ENCODE peak calls at places on chromosome 10, in nine cellular contexts. T is activated B cell treated with CpG ODN at 0.5 μM for 24 hours; F is OCI-LY7; L is CD4-positive, alpha-beta T cell; J is epithelial cell of esophagus; H is dorsolateral prefrontal cortex; D is astrocyte of the spinal cord; Z is retinal pigment epithelial cell; A is BE2C. W is an unnamed sample.

GRCh38 chr10:49585387-49585786 is 24.7 kb upstream of the SLC18A3 start:
- DNase-seq in T (no peak), F (no peak), L (no peak), J (peak), H (no peak), D (no peak), Z (no peak), A (no peak), W (no peak)

GRCh38 chr10:8350250-8350967 is 295.9 kb downstream of the GATA3 start:
- DNase-seq in T (no peak), F (no peak), L (no peak), J (peak), H (no peak), D (no peak), Z (no peak), A (no peak), W (no peak)

GRCh38 chr10:86122646-86123045 is 243.9 kb downstream of the GRID1 start:
- DNase-seq in T (no peak), F (no peak), L (no peak), J (no peak), H (no peak), D (no peak), Z (no peak), A (no peak), W (no peak)

GRCh38 chr10:3563298-3563697 is 221.7 kb downstream of the KLF6 start:
- DNase-seq in T (no peak), F (no peak), L (no peak), J (no peak), H (no peak), D (no peak), Z (no peak), A (no peak), W (no peak)

GRCh38 chr10:78829570-78829969 is 239.2 kb upstream of the ZMIZ1 start:
- DNase-seq in T (no peak), F (no peak), L (no peak), J (peak), H (no peak), D (peak), Z (no peak), A (no peak), W (no peak)

GRCh38 chr10:96846395-96846794 is 14.3 kb downstream of the LCOR start:
- DNase-seq in T (no peak), F (no peak), L (no peak), J (peak), H (no peak), D (no peak), Z (no peak), A (no peak), W (no peak)

GRCh38 chr10:128026620-128027281 is 99.5 kb downstream of the MKI67 start:
- DNase-seq in T (no peak), F (no peak), L (no peak), J (no peak), H (no peak), D (no peak), Z (no peak), A (no peak), W (no peak)

GRCh38 chr10:22345301-22346086 is at the start of gene SPAG6:
- DNase-seq in T (peak), F (no peak), L (no peak), J (no peak), H (peak), D (no peak), Z (no peak), A (peak), W (peak)

GRCh38 chr10:6786579-6787031 is 206.5 kb upstream of the PRKCQ start:
- DNase-seq in T (no peak), F (no peak), L (no peak), J (peak), H (peak), D (peak), Z (peak), A (no peak), W (no peak)

GRCh38 chr10:132961-133898 is 2.0 kb upstream of the ZMYND11 start:
- DNase-seq in T (no peak), F (no peak), L (no peak), J (peak), H (no peak), D (peak), Z (no peak), A (no peak), W (no peak)

GRCh38 chr10:102546606-102547310 is 43.0 kb downstream of the SUFU start:
- DNase-seq in T (no peak), F (no peak), L (no peak), J (no peak), H (no peak), D (peak), Z (no peak), A (no peak), W (no peak)

GRCh38 chr10:3825244-3825643 is 40.2 kb upstream of the KLF6 start:
- DNase-seq in T (no peak), F (no peak), L (no peak), J (peak), H (no peak), D (peak), Z (peak), A (no peak), W (no peak)

GRCh38 chr10:52609601-52610240 is 162.9 kb downstream of the MBL2 start:
- DNase-seq in T (no peak), F (no peak), L (no peak), J (no peak), H (no peak), D (no peak), Z (no peak), A (no peak), W (no peak)

GRCh38 chr10:60611291-60611747 is 167.0 kb upstream of the CDK1 start:
- DNase-seq in T (no peak), F (no peak), L (no peak), J (peak), H (no peak), D (peak), Z (peak), A (no peak), W (no peak)

GRCh38 chr10:118823256-118823907 is 68.6 kb upstream of the CACUL1 start:
- DNase-seq in T (no peak), F (no peak), L (no peak), J (no peak), H (no peak), D (no peak), Z (no peak), A (no peak), W (no peak)

GRCh38 chr10:111522551-111522950 is 445.7 kb downstream of the ADRA2A start:
- DNase-seq in T (no peak), F (no peak), L (no peak), J (no peak), H (no peak), D (no peak), Z (no peak), A (no peak), W (no peak)

GRCh38 chr10:88194041-88194887 is 330.8 kb downstream of the PTEN start:
- DNase-seq in T (no peak), F (no peak), L (peak), J (peak), H (no peak), D (no peak), Z (no peak), A (no peak), W (no peak)

GRCh38 chr10:130064783-130065182 is 45.8 kb downstream of the C10orf143 start:
- DNase-seq in T (no peak), F (no peak), L (no peak), J (no peak), H (no peak), D (no peak), Z (no peak), A (no peak), W (no peak)

GRCh38 chr10:131260452-131261211 is 50.9 kb downstream of the TCERG1L start:
- DNase-seq in T (no peak), F (no peak), L (no peak), J (no peak), H (no peak), D (no peak), Z (no peak), A (no peak), W (no peak)

GRCh38 chr10:110269641-110270318 is 34.9 kb downstream of the SMNDC1 start:
- DNase-seq in T (no peak), F (no peak), L (no peak), J (no peak), H (no peak), D (peak), Z (no peak), A (no peak), W (no peak)

GRCh38 chr10:3978174-3978573 is 193.2 kb upstream of the KLF6 start:
- DNase-seq in T (no peak), F (no peak), L (no peak), J (peak), H (no peak), D (peak), Z (no peak), A (no peak), W (no peak)

GRCh38 chr10:102850025-102850518 is 4.0 kb upstream of the BORCS7 start:
- DNase-seq in T (no peak), F (no peak), L (no peak), J (peak), H (no peak), D (no peak), Z (no peak), A (no peak), W (no peak)

GRCh38 chr10:7874864-7875263 is 56.6 kb downstream of the TAF3 start:
- DNase-seq in T (no peak), F (no peak), L (no peak), J (no peak), H (no peak), D (no peak), Z (no peak), A (no peak), W (no peak)

GRCh38 chr10:97174276-97174775 is 11.4 kb downstream of the SLIT1 start:
- DNase-seq in T (no peak), F (no peak), L (no peak), J (no peak), H (no peak), D (no peak), Z (no peak), A (no peak), W (no peak)

GRCh38 chr10:73848821-73849489 is 25.4 kb downstream of the CAMK2G start:
- DNase-seq in T (peak), F (peak), L (peak), J (peak), H (peak), D (peak), Z (no peak), A (peak), W (peak)

GRCh38 chr10:79237801-79238520 is 109.3 kb upstream of the PPIF start:
- DNase-seq in T (no peak), F (no peak), L (no peak), J (peak), H (no peak), D (no peak), Z (no peak), A (no peak), W (no peak)

GRCh38 chr10:86979977-86980448 is 11.7 kb downstream of the ADIRF start:
- DNase-seq in T (no peak), F (no peak), L (no peak), J (no peak), H (no peak), D (no peak), Z (no peak), A (no peak), W (no peak)

GRCh38 chr10:29420744-29421143 is 131.9 kb downstream of the LYZL1 start:
- DNase-seq in T (no peak), F (no peak), L (no peak), J (no peak), H (no peak), D (no peak), Z (no peak), A (no peak), W (no peak)

GRCh38 chr10:101001225-101002035 is 1.8 kb downstream of the LZTS2 start:
- DNase-seq in T (no peak), F (no peak), L (no peak), J (peak), H (peak), D (peak), Z (peak), A (peak), W (no peak)

GRCh38 chr10:48608279-48608681 is 3.4 kb upstream of the ARHGAP22 start:
- DNase-seq in T (no peak), F (peak), L (no peak), J (peak), H (no peak), D (no peak), Z (no peak), A (peak), W (peak)

GRCh38 chr10:26733750-26734568 is 36.5 kb downstream of the PDSS1 start:
- DNase-seq in T (no peak), F (no peak), L (no peak), J (peak), H (no peak), D (no peak), Z (no peak), A (no peak), W (no peak)

GRCh38 chr10:90288403-90288933 is 569.4 kb downstream of the HTR7 start:
- DNase-seq in T (no peak), F (no peak), L (no peak), J (peak), H (no peak), D (peak), Z (no peak), A (no peak), W (no peak)

GRCh38 chr10:6494934-6495592 is 85.0 kb downstream of the PRKCQ start:
- DNase-seq in T (no peak), F (no peak), L (no peak), J (no peak), H (no peak), D (no peak), Z (no peak), A (no peak), W (no peak)

DNA sequence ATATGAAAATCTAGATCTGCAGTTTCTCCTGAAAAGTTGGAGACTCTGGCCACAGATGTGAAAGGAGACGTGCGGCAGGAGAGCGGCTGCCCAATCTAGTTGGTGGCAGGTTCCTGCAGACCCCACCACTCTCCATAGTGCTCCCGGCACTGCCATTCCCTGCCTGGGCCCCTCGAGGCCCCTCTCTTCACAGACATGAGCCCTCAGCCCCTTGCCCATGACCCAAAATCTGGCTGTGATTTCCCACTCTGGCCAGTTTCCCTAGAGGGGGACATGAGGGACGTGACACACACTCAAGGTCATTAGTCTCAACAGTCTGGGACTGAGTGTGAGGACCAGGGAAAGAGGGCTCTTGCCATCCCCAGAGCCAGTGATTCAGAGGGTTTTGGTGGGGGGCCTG is 138.7 kb downstream of the PTPN20 start:
- DNase-seq in T (no peak), F (no peak), L (peak), J (no peak), H (no peak), D (no peak), Z (no peak), A (no peak), W (no peak)
- TF ChIP-seq CTCF in T (no peak), F (no peak), L (no peak), J (no peak), H (no peak), D (no peak), Z (no peak), A (no peak), W (no peak)

GRCh38 chr10:35347088-35347487 is 10.8 kb downstream of the CCNY start:
- DNase-seq in T (no peak), F (no peak), L (no peak), J (no peak), H (no peak), D (no peak), Z (peak), A (no peak), W (no peak)
- TF ChIP-seq CTCF in T (no peak), F (no peak), L (no peak), J (no peak), H (no peak), D (no peak), Z (no peak), A (no peak), W (no peak)

DNA sequence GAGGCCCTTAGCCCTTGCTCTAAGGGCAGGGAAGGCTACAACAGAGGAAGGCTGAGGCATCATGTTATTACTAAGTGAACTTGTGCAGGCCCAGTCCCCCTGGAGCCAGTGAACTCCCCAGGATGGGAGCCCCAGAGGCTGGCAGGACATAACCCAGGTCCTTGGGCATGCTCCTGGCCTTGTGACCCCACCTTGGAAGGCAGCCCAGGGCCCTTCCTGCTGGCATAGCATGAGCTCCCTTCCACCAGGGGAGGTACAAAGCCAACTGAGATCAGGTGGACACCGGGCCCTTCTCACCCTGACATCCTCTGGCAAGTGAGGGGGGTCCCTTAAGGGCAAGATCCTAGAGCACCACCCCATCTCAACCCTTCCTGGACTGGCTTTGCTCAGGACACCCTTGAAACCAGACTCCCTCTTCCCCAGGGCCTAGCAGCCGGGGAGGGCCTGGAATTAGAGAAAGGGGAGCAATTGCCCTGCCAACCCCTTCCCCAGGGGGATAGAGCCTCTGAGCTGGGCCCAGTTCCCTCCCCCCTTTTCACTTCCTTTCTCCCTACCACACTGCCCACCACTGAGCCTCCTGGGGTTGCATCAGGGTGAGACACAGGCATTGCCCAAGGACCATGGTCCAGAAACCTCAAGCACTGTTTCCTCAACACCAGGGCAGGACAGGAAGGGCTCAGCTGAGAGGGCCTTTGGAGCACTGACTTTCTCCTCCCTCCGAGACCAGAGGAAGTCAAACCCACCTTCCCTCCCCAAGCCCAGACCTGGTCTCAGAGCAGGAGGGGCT is 1.8 kb upstream of the VSIR start:
- DNase-seq in T (no peak), F (peak), L (no peak), J (no peak), H (peak), D (no peak), Z (no peak), A (no peak), W (no peak)
- TF ChIP-seq CTCF in T (no peak), F (no peak), L (no peak), J (no peak), H (no peak), D (no peak), Z (no peak), A (no peak), W (no peak)

DNA sequence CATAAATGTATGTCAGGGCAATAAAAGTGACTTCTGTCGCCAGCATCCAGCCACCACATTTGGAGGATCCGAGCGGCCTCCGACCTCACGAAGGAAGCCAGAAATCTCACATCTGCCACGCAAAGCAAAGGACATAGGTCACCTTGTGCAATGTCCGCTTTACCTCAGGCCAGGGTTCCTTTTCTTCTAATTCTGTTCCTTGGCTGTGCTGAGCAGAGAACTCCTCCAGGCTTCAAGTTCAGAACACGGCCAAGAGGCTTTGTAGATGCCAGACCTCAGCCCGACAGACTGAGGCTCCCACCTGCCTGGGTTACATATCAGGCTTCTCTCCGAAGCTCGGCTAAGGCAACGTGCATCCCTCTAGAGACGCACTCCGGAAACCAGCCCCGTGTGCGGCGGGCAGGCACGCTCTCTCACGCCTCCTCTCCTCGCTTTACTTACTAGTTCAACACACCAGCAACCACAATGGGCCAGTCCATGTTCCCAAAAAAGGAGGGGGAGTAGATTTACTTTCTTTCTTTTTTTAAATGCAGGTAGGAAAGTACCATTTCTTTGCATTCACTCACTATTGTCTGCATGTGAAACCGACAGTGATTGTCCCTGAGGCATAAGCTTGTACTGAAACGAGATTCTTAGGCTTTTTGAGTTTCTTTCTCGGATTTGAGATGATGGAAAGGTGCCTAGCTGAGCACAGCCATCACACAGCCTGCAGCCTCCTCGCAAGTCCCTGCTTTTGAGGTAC is 122.4 kb upstream of the AFAP1L2 start:
- DNase-seq in T (peak), F (peak), L (peak), J (peak), H (peak), D (peak), Z (no peak), A (peak), W (peak)
- TF ChIP-seq CTCF in T (no peak), F (no peak), L (no peak), J (no peak), H (no peak), D (no peak), Z (no peak), A (no peak), W (no peak)

GRCh38 chr10:67306588-67307205 is 380.9 kb downstream of the LRRTM3 start:
- DNase-seq in T (no peak), F (peak), L (no peak), J (peak), H (no peak), D (peak), Z (no peak), A (no peak), W (no peak)
- TF ChIP-seq CTCF in T (no peak), F (peak), L (no peak), J (peak), H (peak), D (peak), Z (peak), A (peak), W (peak)

DNA sequence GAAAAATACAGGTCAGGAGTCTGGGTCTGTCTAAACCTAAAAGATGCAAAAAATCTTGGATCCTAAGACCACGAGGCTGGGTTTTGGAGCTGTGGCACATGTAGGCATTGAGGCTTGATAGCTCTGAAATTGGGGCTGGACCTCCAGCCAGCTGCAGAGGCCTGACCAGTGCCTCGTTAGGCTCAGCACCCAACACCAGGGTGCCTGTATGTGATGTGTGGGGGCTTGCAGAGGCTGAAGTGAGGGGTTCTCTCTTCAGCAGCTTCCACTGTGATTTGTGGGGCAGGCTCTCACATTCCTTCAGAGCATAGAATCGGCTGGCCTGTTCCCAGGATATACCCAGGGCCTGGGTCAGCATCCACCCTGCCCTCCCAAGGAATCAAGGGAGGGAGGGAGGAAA is 247.8 kb downstream of the BUB3 start:
- DNase-seq in T (no peak), F (peak), L (no peak), J (no peak), H (no peak), D (no peak), Z (no peak), A (no peak), W (no peak)
- TF ChIP-seq CTCF in T (no peak), F (no peak), L (no peak), J (no peak), H (no peak), D (no peak), Z (no peak), A (no peak), W (no peak)

GRCh38 chr10:63901228-63901627 is 380.0 kb downstream of the REEP3 start:
- DNase-seq in T (no peak), F (peak), L (no peak), J (no peak), H (no peak), D (no peak), Z (no peak), A (no peak), W (no peak)
- TF ChIP-seq CTCF in T (no peak), F (peak), L (no peak), J (no peak), H (no peak), D (peak), Z (peak), A (peak), W (peak)

W was measured in endothelial cell.